ENCODE peak calls at places on chromosomes 1 and 21, in six cellular contexts. N is neuronal stem cell, T is IMR-90, A is mesendoderm, V is H1, D is trophoblast cell. G is an unnamed sample.
A peak's percentile ranks its signal among the peaks of the same experiment; 100 is the strongest.

GRCh38 chr1:10790155-10790707 is 6.2 kb downstream of the CASZ1 start:
- DNase-seq in N (no peak), V (no peak), T (no peak), D (no peak), A (no peak), G (no peak)

GRCh38 chr1:51330331-51331201 is at the start of gene TTC39A:
- DNase-seq in T (no peak), A (no peak), D (no peak), N (no peak), V (no peak), G (no peak)

GRCh38 chr1:44775930-44776748 is 799 bp downstream of the RPS8 start:
- DNase-seq in N (no peak), A (peak; percentile 37), V (no peak), D (no peak), T (no peak), G (peak; percentile 40)

GRCh38 chr1:219147571-219148019 is 26.1 kb upstream of the LYPLAL1 start:
- DNase-seq in T (no peak), D (no peak), N (no peak), V (no peak), A (no peak), G (no peak)

GRCh38 chr1:26697441-26697977 is 1.7 kb downstream of the ARID1A start:
- DNase-seq in N (no peak), A (no peak), V (no peak), T (no peak), D (no peak), G (no peak)

GRCh38 chr1:54808443-54809207 is 7.5 kb upstream of the TTC22 start:
- DNase-seq in D (no peak), T (no peak), N (no peak), A (peak; percentile 36), V (peak; percentile 55), G (peak; percentile 8)

GRCh38 chr1:183783342-183783741 is 21.6 kb upstream of the RGL1 start:
- DNase-seq in T (peak; percentile 36), V (no peak), D (no peak), A (no peak), N (no peak), G (peak; percentile 41)

GRCh38 chr1:110874303-110875215 is 1.6 kb downstream of the CD53 start:
- DNase-seq in V (no peak), A (no peak), D (no peak), N (no peak), T (no peak), G (no peak)

GRCh38 chr1:192984058-192984457 is 75.1 kb downstream of the UCHL5 start:
- DNase-seq in V (no peak), A (no peak), D (no peak), T (no peak), N (no peak), G (no peak)

GRCh38 chr1:101993703-101994102 is 3.0 kb downstream of the OLFM3 start:
- DNase-seq in D (no peak), A (peak; percentile 13), T (no peak), N (no peak), V (no peak), G (no peak)

GRCh38 chr1:102002057-102002456 is 5.3 kb upstream of the OLFM3 start:
- DNase-seq in N (no peak), V (no peak), T (no peak), D (no peak), A (no peak), G (no peak)

GRCh38 chr1:101996830-101997485 is at the start of gene OLFM3:
- DNase-seq in N (peak; percentile 79), V (peak; percentile 81), A (peak; percentile 86), D (peak; percentile 8), T (no peak), G (peak; percentile 48)

GRCh38 chr1:101992816-101993575 is 3.7 kb downstream of the OLFM3 start:
- DNase-seq in V (no peak), N (no peak), A (no peak), T (no peak), D (no peak), G (no peak)

GRCh38 chr1:101995984-101996731 is 568 bp downstream of the OLFM3 start:
- DNase-seq in A (peak; percentile 27), N (no peak), V (no peak), D (no peak), T (no peak), G (no peak)
- H3K4me3 ChIP-seq in A (peak overlapping the region; percentile 10), N (peak overlapping the region; percentile 81), V (peak overlapping the region; percentile 56), D (no peak overlapping the region), T (no peak overlapping the region), G (no peak overlapping the region)

DNA sequence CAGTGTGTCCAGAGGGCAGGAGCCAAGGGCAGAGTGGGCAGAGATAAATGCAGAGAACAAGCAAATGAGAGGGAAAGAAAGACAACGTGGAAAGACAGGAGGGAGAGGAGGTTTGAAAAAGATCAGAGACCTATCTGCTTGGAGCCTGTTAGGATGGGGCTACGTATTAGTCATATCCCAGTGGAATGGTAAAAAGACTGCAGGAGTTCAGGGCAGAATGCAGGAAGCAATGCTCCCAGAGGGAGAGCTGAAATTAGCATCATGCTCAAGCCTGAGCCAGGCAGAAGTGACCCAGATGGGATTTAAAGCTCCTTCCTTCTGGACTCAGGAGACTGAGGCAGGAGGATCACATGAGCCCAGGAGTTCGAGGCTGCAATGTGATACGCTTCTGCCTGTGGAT is 261.3 kb upstream of the CHRM3 start:
- DNase-seq in D (no peak), T (no peak), V (no peak), A (peak; percentile 82), N (no peak), G (peak; percentile 2)
- H3K18ac ChIP-seq in D (no peak overlapping the region), T (no peak overlapping the region), V (no peak overlapping the region), A (no peak overlapping the region), N (no peak overlapping the region), G (no peak overlapping the region)

DNA sequence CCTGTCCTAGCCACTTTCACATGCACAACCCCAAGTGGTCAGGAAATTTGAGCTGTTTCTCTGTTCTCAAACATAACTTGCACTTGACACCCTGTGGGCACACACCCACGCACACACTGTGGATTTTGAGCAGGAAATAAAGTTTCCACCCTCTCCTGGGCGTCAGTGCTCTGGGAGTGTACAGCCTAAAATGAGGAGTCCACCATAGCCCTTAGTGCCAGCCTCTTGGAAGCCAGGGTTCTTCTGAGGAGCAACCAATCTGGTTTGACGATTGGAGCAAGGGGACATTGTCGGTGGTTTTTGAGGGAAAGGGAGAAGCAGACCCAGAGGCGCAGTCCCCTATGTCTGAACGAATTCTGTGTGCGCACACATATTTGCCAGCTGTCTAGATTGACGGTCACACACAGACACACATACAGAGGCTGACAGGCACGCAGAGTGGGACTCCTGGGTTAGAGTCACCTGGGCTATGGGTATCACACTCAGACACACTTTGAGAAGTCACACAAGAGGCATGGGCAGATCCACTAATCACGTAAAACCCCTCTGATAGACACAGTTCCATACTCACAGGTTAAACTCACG is 2.7 kb downstream of the DMBX1 start:
- DNase-seq in V (no peak), N (no peak), A (no peak), D (no peak), T (no peak), G (no peak)
- H3K23ac ChIP-seq in V (no peak overlapping the region), N (no peak overlapping the region), A (no peak overlapping the region), D (no peak overlapping the region), T (no peak overlapping the region), G (no peak overlapping the region)

GRCh38 chr21:36431252-36431651 is 46.1 kb downstream of the CHAF1B start:
- DNase-seq in D (no peak), N (no peak), V (no peak), T (no peak), A (no peak), G (no peak)

GRCh38 chr21:36428789-36429671 is 43.8 kb downstream of the CHAF1B start:
- DNase-seq in T (no peak), V (no peak), N (no peak), D (no peak), A (no peak), G (peak; percentile 25)

GRCh38 chr21:36433011-36433709 is 46.8 kb downstream of the CLDN14 start:
- DNase-seq in T (no peak), A (no peak), D (no peak), N (no peak), V (no peak), G (no peak)

GRCh38 chr21:36429672-36430546 is 44.7 kb downstream of the CHAF1B start:
- DNase-seq in T (peak; percentile 100), A (peak; percentile 95), D (peak; percentile 100), N (peak; percentile 56), V (no peak), G (peak; percentile 99)

GRCh38 chr21:36430841-36431240 is 45.6 kb downstream of the CHAF1B start:
- DNase-seq in D (no peak), N (no peak), V (no peak), A (no peak), T (no peak), G (peak; percentile 12)
- H3K4me3 ChIP-seq in D (no peak overlapping the region), N (no peak overlapping the region), V (no peak overlapping the region), A (no peak overlapping the region), T (no peak overlapping the region), G (no peak overlapping the region)

GRCh38 chr1:9425859-9426258 is 113.4 kb upstream of the SLC25A33 start:
- DNase-seq in N (no peak), A (no peak), T (no peak), V (no peak), D (no peak), G (no peak)

GRCh38 chr1:9427388-9427787 is 111.9 kb upstream of the SLC25A33 start:
- DNase-seq in T (no peak), A (no peak), N (no peak), D (no peak), V (no peak), G (no peak)

GRCh38 chr1:9426291-9426711 is 113.0 kb upstream of the SLC25A33 start:
- DNase-seq in N (no peak), V (no peak), T (no peak), A (no peak), D (no peak), G (peak; percentile 63)

GRCh38 chr1:9428601-9429368 is 110.5 kb upstream of the SLC25A33 start:
- DNase-seq in N (peak; percentile 99), A (peak; percentile 100), D (peak; percentile 100), V (peak; percentile 100), T (peak; percentile 99), G (peak; percentile 98)

DNA sequence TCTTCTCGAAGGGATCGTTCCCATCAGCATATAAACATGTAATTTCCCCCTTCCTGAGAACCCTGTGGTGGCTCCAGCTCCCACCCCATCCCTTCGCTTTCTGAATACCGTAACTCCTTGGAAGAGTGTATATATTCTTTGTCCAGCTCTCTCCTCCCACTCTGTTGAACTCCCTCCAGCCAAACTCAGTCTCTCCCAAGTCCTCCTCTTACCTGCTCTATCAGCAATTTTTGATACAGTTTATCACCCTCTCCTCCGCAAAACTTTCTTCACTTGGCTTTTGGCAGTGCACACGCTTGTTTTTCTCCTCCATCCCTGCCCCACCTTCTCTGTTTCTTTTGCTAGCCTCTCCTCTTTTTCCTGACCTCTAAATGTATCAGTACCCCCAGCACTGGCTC is 109.9 kb upstream of the SLC25A33 start:
- DNase-seq in A (no peak), T (no peak), V (no peak), D (no peak), N (no peak), G (no peak)
- H3K18ac ChIP-seq in A (peak overlapping the region; percentile 14), T (no peak overlapping the region), V (no peak overlapping the region), D (no peak overlapping the region), N (no peak overlapping the region), G (no peak overlapping the region)

G was measured in mesenchymal stem cell.